ENCODE peak calls at places on chromosomes 11 and 22, in six cellular contexts. L, Q, P, X, Z and B are unnamed samples.

GRCh38 chr22:20392983-20393704 is 807 bp upstream of the ZNF74 start:
- DNase-seq in L (no peak), Q (no peak), P (no peak), X (peak), Z (no peak), B (no peak)

GRCh38 chr22:49746065-49746464 is 81.6 kb downstream of the BRD1 start:
- DNase-seq in L (no peak), Q (no peak), P (no peak), X (no peak), Z (no peak), B (no peak)

GRCh38 chr11:115665958-115666357 is 161.7 kb upstream of the CADM1 start:
- DNase-seq in L (no peak), Q (no peak), P (no peak), X (no peak), Z (no peak), B (no peak)

GRCh38 chr11:83306385-83307080 is 20.4 kb upstream of the CCDC90B start:
- DNase-seq in L (no peak), Q (no peak), P (no peak), X (no peak), Z (no peak), B (no peak)

GRCh38 chr11:111155021-111155420 is 90.5 kb upstream of the POU2AF2 start:
- DNase-seq in L (no peak), Q (no peak), P (no peak), X (no peak), Z (no peak), B (peak)

GRCh38 chr22:23749747-23750373 is 1.1 kb downstream of the ZNF70 start:
- DNase-seq in L (no peak), Q (no peak), P (peak), X (peak), Z (no peak), B (peak)

GRCh38 chr11:98979212-98979611 is 41.5 kb upstream of the CNTN5 start:
- DNase-seq in L (no peak), Q (no peak), P (no peak), X (no peak), Z (no peak), B (no peak)

GRCh38 chr11:299081-299891 is at the start of gene IFITM5:
- DNase-seq in L (no peak), Q (no peak), P (no peak), X (no peak), Z (no peak), B (no peak)

GRCh38 chr22:47388331-47388730 is 625.9 kb downstream of the TBC1D22A start:
- DNase-seq in L (no peak), Q (no peak), P (no peak), X (no peak), Z (no peak), B (no peak)

DNA sequence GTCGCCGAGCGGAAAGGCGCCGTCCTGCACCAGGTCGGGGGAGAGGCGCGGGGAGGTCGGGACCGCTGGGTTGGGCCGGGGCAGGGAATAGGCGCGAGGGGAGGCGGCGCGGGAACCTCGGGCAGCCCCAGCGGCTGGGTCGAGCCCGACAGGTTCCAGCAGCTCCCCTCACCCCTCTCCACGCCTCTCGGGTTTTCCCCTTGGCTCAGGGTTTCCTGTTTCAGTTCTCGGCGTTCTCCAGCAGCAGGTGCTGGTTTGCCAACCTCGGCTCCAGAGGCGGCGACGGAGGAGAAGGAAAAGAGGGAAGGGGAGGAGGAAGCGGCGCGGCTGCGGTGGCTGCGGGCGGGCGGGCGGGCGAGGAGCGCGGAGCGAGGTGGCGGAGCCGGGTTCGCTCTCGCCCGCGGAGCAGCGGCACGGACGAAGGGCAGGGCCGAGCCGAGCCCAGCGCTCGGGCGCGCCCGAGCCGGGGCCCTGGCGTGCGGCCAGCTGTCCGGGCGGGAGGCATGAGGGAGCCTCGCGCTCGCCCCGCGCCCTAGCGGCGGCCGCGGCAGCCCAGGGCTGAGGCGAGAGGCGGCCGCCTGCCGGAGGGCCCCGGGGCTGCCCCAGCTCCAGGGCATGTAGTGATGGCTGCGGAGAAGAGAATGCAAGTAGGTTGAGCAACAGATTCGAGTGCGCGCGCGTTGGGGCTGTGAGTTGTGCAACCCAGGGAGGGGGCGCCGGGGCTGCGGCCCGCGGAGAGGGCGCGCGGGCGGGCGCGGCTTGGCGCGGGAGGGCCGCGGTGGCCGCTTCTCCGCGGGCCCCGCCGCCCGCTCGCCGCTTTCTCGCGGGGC is at the start of gene ZC3H12C:
- DNase-seq in L (peak), Q (peak), P (peak), X (peak), Z (peak), B (peak)
- H3K4me3 ChIP-seq in L (peak), Q (peak), P (peak), X (no peak), Z (peak), B (peak)

GRCh38 chr11:77171885-77172665 is 44.0 kb downstream of the MYO7A start:
- DNase-seq in L (peak), Q (no peak), P (no peak), X (no peak), Z (no peak), B (no peak)
- TF ChIP-seq CTCF in L (no peak), Q (no peak), P (no peak), X (no peak), Z (no peak), B (no peak)

DNA sequence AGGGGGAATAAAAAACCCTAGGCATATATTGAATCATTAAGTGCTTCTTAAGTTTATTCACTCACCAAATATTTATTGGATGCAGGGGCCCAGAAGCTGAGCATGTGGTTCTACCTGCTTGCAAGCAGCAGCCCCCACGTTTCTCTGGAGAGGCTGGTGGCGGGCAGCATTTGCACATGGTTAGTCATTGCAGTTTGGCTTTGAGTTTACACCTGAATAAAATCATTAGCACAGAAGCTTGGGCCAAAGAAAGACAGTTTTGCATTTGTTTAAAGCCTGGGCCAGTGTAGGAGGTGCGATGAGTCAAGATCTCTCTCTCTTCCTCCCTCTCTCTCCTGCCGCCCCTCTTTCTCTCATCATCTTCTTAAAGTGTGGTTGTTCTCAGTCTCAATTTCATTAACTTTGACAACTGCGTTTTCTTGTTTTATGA is 72.6 kb downstream of the C22orf31 start:
- DNase-seq in L (no peak), Q (no peak), P (peak), X (peak), Z (no peak), B (no peak)
- H3K4me3 ChIP-seq in L (no peak), Q (no peak), P (no peak), X (no peak), Z (no peak), B (no peak)

GRCh38 chr11:38924644-38925043 is 2326.6 kb upstream of the RAG2 start:
- DNase-seq in L (no peak), Q (no peak), P (no peak), X (no peak), Z (no peak), B (no peak)

DNA sequence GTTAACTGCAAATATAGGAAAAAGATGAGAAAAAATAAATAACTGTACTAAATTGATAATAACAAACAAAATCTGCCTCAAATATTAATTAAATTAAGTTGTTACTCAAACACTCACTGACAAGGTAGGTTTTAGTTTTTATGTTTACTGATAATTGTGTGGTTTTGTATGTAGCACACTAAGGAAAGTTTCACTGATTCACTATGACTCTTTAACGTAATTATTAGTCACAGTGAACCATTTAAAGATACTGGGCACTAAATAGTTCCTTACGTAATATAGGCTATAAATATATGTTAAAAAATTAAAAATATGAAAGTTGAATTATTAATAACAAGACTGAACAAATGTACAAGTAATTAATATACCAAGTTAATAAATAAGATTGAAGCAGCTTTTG is 2330.0 kb upstream of the RAG2 start:
- DNase-seq in L (no peak), Q (no peak), P (no peak), X (no peak), Z (no peak), B (no peak)
- TF ChIP-seq CTCF in L (no peak), Q (no peak), P (no peak), X (no peak), Z (no peak), B (no peak)